ENCODE peak calls at places on chromosomes 4 and X, in seven cellular contexts. G is fibroblast of lung, Z is NAMALWA, D is uterus, F is hepatocyte, U is H9, Y is NCI-H510A. S is an unnamed sample.

GRCh38 chr4:37999000-37999745 is 39.0 kb downstream of the PTTG2 start:
- DNase-seq in G (no peak), Z (no peak), D (no peak), F (peak), U (no peak), Y (peak), S (no peak)

GRCh38 chr4:182749768-182750167 is 167.4 kb downstream of the DCTD start:
- DNase-seq in G (no peak), Z (no peak), D (no peak), F (no peak), U (no peak), Y (peak), S (no peak)

GRCh38 chr4:141065872-141066271 is 67.4 kb downstream of the RNF150 start:
- DNase-seq in G (peak), Z (no peak), D (no peak), F (no peak), U (no peak), Y (no peak), S (no peak)

GRCh38 chrX:123422875-123423274 is 238.8 kb downstream of the GRIA3 start:
- DNase-seq in G (peak), Z (peak), D (no peak), F (peak), U (no peak), Y (no peak), S (no peak)

GRCh38 chrX:110143454-110144210 is 140.7 kb downstream of the TMEM164 start:
- DNase-seq in G (no peak), Z (no peak), D (no peak), F (no peak), U (no peak), Y (no peak), S (no peak)

GRCh38 chrX:131895002-131895401 is 128.1 kb upstream of the STK26 start:
- DNase-seq in G (peak), Z (no peak), D (no peak), F (no peak), U (no peak), Y (no peak), S (no peak)

GRCh38 chr4:143514432-143514831 is 930 bp downstream of the SMARCA5 start:
- DNase-seq in G (peak), Z (peak), D (peak), F (peak), U (peak), Y (peak), S (peak)

GRCh38 chrX:3271485-3272186 is 74.8 kb downstream of the MXRA5 start:
- DNase-seq in G (peak), Z (no peak), D (no peak), F (peak), U (no peak), Y (no peak), S (no peak)

GRCh38 chr4:20565075-20565721 is 135.1 kb upstream of the PACRGL start:
- DNase-seq in G (peak), Z (no peak), D (no peak), F (no peak), U (no peak), Y (no peak), S (no peak)

GRCh38 chr4:76007089-76007559 is at the start of gene CXCL9:
- DNase-seq in G (no peak), Z (no peak), D (no peak), F (no peak), U (no peak), Y (no peak), S (no peak)

GRCh38 chr4:164488114-164488513 is 265.8 kb upstream of the SMIM31 start:
- DNase-seq in G (no peak), Z (no peak), D (no peak), F (no peak), U (no peak), Y (no peak), S (no peak)

GRCh38 chr4:54318904-54319303 is 89.8 kb downstream of the PDGFRA start:
- DNase-seq in G (peak), Z (peak), D (no peak), F (peak), U (peak), Y (no peak), S (no peak)

GRCh38 chr4:80271806-80272205 is 5.3 kb downstream of the FGF5 start:
- DNase-seq in G (no peak), Z (no peak), D (no peak), F (no peak), U (no peak), Y (no peak), S (no peak)

GRCh38 chr4:152691761-152692160 is 12.0 kb upstream of the TMEM154 start:
- DNase-seq in G (no peak), Z (no peak), D (no peak), F (peak), U (no peak), Y (no peak), S (no peak)

GRCh38 chr4:139934786-139935330 is 219.1 kb downstream of the MAML3 start:
- DNase-seq in G (no peak), Z (no peak), D (no peak), F (no peak), U (no peak), Y (no peak), S (no peak)

GRCh38 chr4:183888564-183888963 is 16.5 kb upstream of the STOX2 start:
- DNase-seq in G (no peak), Z (no peak), D (no peak), F (no peak), U (no peak), Y (no peak), S (no peak)

GRCh38 chr4:165398570-165398969 is 19.8 kb downstream of the CPE start:
- DNase-seq in G (peak), Z (peak), D (no peak), F (peak), U (no peak), Y (peak), S (no peak)

GRCh38 chr4:140626982-140627381 is 58.2 kb upstream of the UCP1 start:
- DNase-seq in G (no peak), Z (no peak), D (no peak), F (no peak), U (no peak), Y (no peak), S (no peak)

GRCh38 chr4:54714631-54715030 is 56.9 kb downstream of the KIT start:
- DNase-seq in G (no peak), Z (no peak), D (no peak), F (no peak), U (no peak), Y (no peak), S (no peak)

GRCh38 chr4:176376032-176376614 is 56.4 kb downstream of the SPCS3 start:
- DNase-seq in G (peak), Z (peak), D (no peak), F (peak), U (no peak), Y (no peak), S (no peak)

GRCh38 chrX:146278381-146278780 is 460.8 kb downstream of the SLITRK2 start:
- DNase-seq in G (no peak), Z (peak), D (no peak), F (peak), U (peak), Y (no peak), S (no peak)

S was measured in activated CD4-positive, alpha-beta T cell treated with anti-CD3 and anti-CD28 coated beads for 4 hours.